ENCODE peak calls at places on chromosomes 13 and 19, in seven cellular contexts. E is heart right ventricle; M is brain microvascular endothelial cell; F is IMR-90; V is breast epithelium; P is CD8-positive, alpha-beta memory T cell; A is fibroblast of lung. L is an unnamed sample. For H3K27me3, the result is how much of the 10 kb centered on the place peaks cover.

GRCh38 chr19:29841209-29841558 is 29.4 kb downstream of the CCNE1 start:
- DNase-seq in E (no peak), M (peak), F (no peak), V (no peak), P (no peak), A (no peak), L (peak)

GRCh38 chr13:25037057-25037813 is 58.7 kb upstream of the PABPC3 start:
- DNase-seq in E (peak), M (peak), F (peak), V (no peak), P (peak), A (peak), L (no peak)

GRCh38 chr13:49454388-49455015 is 10.4 kb downstream of the SETDB2 start:
- DNase-seq in E (no peak), M (no peak), F (peak), V (no peak), P (no peak), A (peak), L (no peak)

GRCh38 chr13:68056816-68057710 is 826.9 kb upstream of the PCDH9 start:
- DNase-seq in E (no peak), M (peak), F (peak), V (no peak), P (no peak), A (peak), L (no peak)

GRCh38 chr19:39236527-39236926 is 8.3 kb downstream of the IFNL3 start:
- DNase-seq in E (no peak), M (no peak), F (no peak), V (no peak), P (peak), A (no peak), L (no peak)

GRCh38 chr19:35223856-35224505 is 4.6 kb downstream of the FAM187B start:
- DNase-seq in E (no peak), M (no peak), F (no peak), V (no peak), P (no peak), A (no peak), L (no peak)

GRCh38 chr19:8255426-8256125 is 46.4 kb downstream of the CERS4 start:
- DNase-seq in E (no peak), M (no peak), F (no peak), V (no peak), P (no peak), A (no peak), L (no peak)

GRCh38 chr19:1064661-1065605 is 2.0 kb upstream of the ARHGAP45 start:
- DNase-seq in E (no peak), M (no peak), F (peak), V (no peak), P (peak), A (peak), L (peak)

GRCh38 chr19:28242317-28242927 is 970.5 kb downstream of the UQCRFS1 start:
- DNase-seq in E (peak), M (peak), F (no peak), V (no peak), P (no peak), A (peak), L (no peak)

GRCh38 chr13:63625869-63626268 is 2210.2 kb upstream of the PCDH20 start:
- DNase-seq in E (no peak), M (peak), F (peak), V (no peak), P (no peak), A (peak), L (no peak)

GRCh38 chr13:35086667-35087066 is 144.6 kb downstream of the NBEA start:
- DNase-seq in E (no peak), M (no peak), F (no peak), V (no peak), P (no peak), A (peak), L (no peak)

GRCh38 chr13:85812282-85812681 is 13.1 kb upstream of the SLITRK6 start:
- DNase-seq in E (no peak), M (no peak), F (no peak), V (no peak), P (no peak), A (no peak), L (no peak)

GRCh38 chr13:99677388-99677951 is 176.2 kb downstream of the TM9SF2 start:
- DNase-seq in E (no peak), M (no peak), F (no peak), V (no peak), P (no peak), A (no peak), L (no peak)

GRCh38 chr19:53772943-53773342 is 51.2 kb downstream of the NLRP12 start:
- DNase-seq in E (peak), M (peak), F (peak), V (peak), P (peak), A (peak), L (no peak)

GRCh38 chr13:99340638-99341037 is 33.4 kb upstream of the GPR183 start:
- DNase-seq in E (no peak), M (no peak), F (no peak), V (no peak), P (no peak), A (no peak), L (no peak)

GRCh38 chr19:50333737-50334617 is 4.8 kb upstream of the KCNC3 start:
- DNase-seq in E (peak), M (no peak), F (no peak), V (peak), P (peak), A (no peak), L (peak)

GRCh38 chr13:73938375-73939070 is 195.7 kb downstream of the KLF12 start:
- DNase-seq in E (no peak), M (peak), F (peak), V (no peak), P (no peak), A (peak), L (no peak)

DNA sequence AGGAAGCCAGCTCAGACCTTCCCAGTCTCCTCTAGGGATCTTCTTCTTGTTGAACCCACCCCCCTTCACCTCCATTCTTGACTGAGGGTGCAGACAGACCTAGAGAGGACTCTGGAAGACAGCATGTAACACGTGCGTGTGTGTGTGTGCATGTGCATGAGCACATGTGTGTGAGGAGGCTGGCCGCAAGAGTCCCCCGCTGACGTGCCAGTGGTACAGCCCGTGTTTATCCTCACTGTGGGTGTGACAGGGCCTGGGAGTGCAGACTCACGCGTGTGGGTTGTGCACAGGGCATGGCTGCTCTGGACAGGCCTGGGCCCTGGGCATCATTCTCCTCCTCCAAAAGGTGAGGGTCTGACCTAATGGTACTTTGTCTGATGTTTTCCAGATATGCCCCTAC is 26.3 kb downstream of the LYL1 start:
- DNase-seq in E (no peak), M (no peak), F (no peak), V (no peak), P (no peak), A (no peak), L (no peak)
- H3K27ac ChIP-seq in E (peak), M (no peak), F (no peak), V (peak), P (no peak), A (peak), L (peak)

GRCh38 chr19:44754743-44755066 is 6.2 kb downstream of the BCL3 start:
- DNase-seq in E (no peak), M (no peak), F (no peak), V (no peak), P (peak), A (no peak), L (no peak)

GRCh38 chr19:44752123-44752815 is 3.8 kb downstream of the BCL3 start:
- DNase-seq in E (no peak), M (no peak), F (no peak), V (no peak), P (peak), A (no peak), L (no peak)

GRCh38 chr19:44753932-44754742 is 5.6 kb downstream of the BCL3 start:
- DNase-seq in E (peak), M (peak), F (peak), V (peak), P (peak), A (peak), L (peak)

GRCh38 chr19:44752816-44753618 is 4.5 kb downstream of the BCL3 start:
- DNase-seq in E (peak), M (peak), F (peak), V (peak), P (peak), A (peak), L (peak)

DNA sequence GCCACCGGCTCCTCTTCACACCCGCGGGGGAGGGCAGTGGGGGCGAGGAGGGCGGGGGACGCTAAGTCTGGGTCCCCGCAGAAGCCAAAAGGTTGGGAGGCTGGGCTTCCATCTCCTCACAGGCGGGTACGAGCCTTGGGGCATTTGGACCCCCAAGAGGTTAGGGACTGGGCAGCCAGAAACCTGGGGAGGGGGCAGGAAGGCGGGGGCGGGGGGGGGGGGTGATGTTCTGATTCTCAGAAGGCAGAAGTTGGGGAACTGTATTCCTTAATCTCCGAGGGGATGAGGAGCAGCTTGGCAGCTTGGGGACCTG is 5.1 kb downstream of the BCL3 start:
- DNase-seq in E (no peak), M (no peak), F (no peak), V (no peak), P (no peak), A (no peak), L (no peak)
- H3K27me3 ChIP-seq in E (under half), M (under half), F (under half), V (under half), P (under half), A (under half), L (under half)

GRCh38 chr13:46380242-46380641 is 6.8 kb downstream of the RUBCNL start:
- DNase-seq in E (no peak), M (no peak), F (no peak), V (no peak), P (no peak), A (no peak), L (no peak)
- H3K27ac ChIP-seq in E (no peak), M (no peak), F (no peak), V (no peak), P (no peak), A (no peak), L (no peak)

GRCh38 chr13:21657538-21657937 is 13.3 kb upstream of the FGF9 start:
- DNase-seq in E (no peak), M (peak), F (peak), V (no peak), P (no peak), A (peak), L (no peak)
- H3K27me3 ChIP-seq in E (under half), M (under half), F (under half), V (under half), P (under half), A (under half), L (under half)

DNA sequence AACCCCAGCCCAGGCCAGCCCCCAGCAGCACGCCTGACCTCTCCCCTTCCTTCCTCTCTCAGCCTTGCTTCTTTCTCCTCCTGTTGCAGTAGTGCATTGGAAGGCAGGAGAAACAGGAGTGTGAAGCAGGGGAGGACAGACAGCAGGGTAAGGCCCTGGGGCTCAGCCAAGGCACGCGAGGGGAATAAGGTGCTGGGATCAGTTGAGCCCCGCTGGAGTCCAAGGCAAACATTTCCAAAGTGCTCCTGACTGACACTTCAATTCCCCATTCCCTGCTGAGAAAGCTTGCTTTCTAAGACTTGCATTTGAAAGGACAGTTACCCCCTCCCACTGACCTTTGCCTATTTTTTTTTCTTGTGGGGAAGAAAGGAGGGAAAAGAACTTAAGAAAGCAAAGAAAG is 73.1 kb upstream of the OLFM4 start:
- DNase-seq in E (no peak), M (no peak), F (no peak), V (no peak), P (no peak), A (no peak), L (peak)
- H3K27ac ChIP-seq in E (no peak), M (no peak), F (no peak), V (no peak), P (no peak), A (no peak), L (no peak)

GRCh38 chr13:93079294-93079693 is 147.3 kb upstream of the GPC6 start:
- DNase-seq in E (no peak), M (peak), F (peak), V (no peak), P (no peak), A (peak), L (no peak)

GRCh38 chr13:93080587-93080986 is 146.0 kb upstream of the GPC6 start:
- DNase-seq in E (no peak), M (peak), F (peak), V (no peak), P (no peak), A (peak), L (no peak)

DNA sequence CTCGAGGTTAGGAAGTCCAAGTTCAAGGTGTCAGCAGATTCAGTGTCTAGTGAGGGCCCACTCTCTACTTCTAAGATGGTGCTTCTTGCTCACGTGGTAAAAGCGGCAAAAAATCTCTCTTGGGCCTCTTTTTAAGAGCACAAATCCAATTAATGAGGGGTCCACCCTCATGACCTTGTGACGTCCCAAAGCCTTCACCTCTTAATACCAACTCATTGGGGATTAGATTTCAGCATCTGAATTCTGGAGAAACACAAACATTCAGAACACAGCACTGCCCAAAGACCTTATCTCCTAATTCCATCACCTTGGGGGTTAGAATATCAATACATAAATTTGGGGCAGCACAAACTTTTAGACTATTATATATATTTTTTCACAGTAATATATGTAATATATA is 146.4 kb upstream of the GPC6 start:
- DNase-seq in E (no peak), M (no peak), F (no peak), V (no peak), P (no peak), A (no peak), L (no peak)
- H3K27me3 ChIP-seq in E (under half), M (under half), F (under half), V (under half), P (under half), A (under half), L (under half)

DNA sequence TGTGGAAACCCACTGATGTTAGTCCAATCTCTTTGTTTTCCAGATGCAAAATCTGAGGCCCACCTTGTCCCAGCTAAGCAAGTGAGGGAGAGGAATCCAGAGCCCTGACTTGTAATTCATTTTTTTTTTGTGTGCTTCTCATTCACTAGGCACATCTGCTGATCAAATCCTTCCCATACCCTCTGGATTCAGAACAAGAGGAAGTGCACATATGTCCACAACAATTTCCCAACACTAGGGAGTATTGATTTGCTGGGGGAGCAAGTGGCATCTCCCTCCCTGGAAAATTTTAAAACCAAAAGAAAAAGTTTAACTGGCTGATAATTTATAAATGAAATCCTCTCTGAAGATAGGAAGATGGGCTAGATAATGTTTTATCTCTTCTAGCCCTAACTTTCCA is 94.6 kb upstream of the RFC3 start:
- DNase-seq in E (no peak), M (no peak), F (no peak), V (no peak), P (no peak), A (no peak), L (no peak)
- H3K27ac ChIP-seq in E (peak), M (peak), F (peak), V (peak), P (no peak), A (peak), L (no peak)

GRCh38 chr13:45704211-45704739 is 2.2 kb downstream of the CBY2 start:
- DNase-seq in E (no peak), M (no peak), F (no peak), V (no peak), P (no peak), A (no peak), L (no peak)

GRCh38 chr13:45702088-45702487 is at the start of gene CBY2:
- DNase-seq in E (no peak), M (no peak), F (no peak), V (no peak), P (no peak), A (no peak), L (no peak)

GRCh38 chr13:45705145-45705695 is 3.1 kb downstream of the CBY2 start:
- DNase-seq in E (no peak), M (no peak), F (no peak), V (no peak), P (no peak), A (no peak), L (no peak)

GRCh38 chr13:45702869-45703391 is 810 bp downstream of the CBY2 start:
- DNase-seq in E (no peak), M (no peak), F (no peak), V (no peak), P (no peak), A (no peak), L (no peak)

DNA sequence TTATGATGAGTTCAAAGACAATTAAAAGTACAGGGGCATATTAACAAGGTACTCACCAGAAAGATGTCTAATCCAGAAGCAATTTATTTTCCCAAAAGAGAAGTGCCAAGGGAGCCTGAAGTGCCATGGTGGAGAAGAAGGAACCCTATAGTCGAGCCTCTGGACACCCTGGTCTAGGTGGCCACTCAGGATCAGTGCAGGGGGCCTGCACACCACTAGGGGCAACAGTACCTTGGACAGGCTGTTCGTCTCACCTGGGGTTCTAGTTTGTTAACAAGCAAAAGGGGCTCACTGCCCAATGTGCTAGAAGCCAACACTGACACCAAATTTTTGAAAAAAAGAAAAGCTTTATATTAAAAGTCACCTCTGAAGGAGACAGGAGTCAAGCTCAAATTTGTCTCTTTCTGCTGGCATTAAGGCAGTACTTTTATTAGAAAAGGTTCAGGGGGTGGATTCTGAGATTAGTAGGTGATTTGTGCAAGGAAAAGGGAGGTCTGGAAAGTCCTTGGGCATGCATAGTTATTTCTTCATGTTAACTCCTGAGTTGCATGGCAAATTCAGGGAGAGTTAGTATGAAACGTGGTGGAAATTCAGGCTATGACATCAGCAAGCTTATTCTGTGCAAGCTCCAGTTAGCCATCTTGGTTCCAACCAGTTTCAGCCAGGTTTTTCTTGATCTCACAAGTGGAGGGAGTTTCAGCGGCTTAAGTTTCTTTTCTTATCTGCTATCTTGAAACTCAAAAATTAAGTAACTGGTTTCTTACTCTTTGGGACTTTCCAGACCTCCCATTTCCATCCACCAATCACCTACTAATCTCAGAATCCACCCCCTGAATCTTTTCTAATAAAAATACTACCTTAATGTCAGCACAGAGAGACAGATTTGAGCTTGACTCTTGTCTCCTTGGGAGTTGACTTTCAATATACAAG is 884 bp upstream of the CBY2 start:
- DNase-seq in E (no peak), M (no peak), F (no peak), V (no peak), P (no peak), A (no peak), L (no peak)
- H3K27me3 ChIP-seq in E (under half), M (under half), F (under half), V (under half), P (under half), A (under half), L (under half)

DNA sequence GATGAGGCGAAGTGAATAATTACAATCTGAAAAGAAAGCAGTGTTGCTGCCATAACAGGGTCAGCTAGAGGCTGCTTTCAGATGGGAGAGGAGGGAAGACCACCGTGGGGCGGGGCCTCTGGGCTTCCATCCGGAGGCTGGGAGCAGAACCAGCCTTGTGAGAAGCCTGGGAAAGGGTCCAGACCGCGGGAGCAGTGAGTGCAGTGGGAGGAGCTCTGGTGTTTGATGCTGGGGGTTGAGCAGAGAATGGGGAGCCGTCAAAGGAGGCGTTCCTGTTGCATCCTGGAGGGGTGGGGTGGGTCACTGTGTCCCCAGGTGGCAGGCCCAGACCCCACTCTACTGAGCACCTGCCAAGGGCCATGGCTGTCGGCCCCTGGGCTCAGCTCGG is 18.1 kb downstream of the NKPD1 start:
- DNase-seq in E (no peak), M (no peak), F (no peak), V (no peak), P (no peak), A (no peak), L (no peak)
- H3K27ac ChIP-seq in E (no peak), M (no peak), F (no peak), V (no peak), P (no peak), A (no peak), L (no peak)

L was measured in psoas muscle.